ENCODE peak calls at places on chromosomes 7 and 10, in eight cellular contexts. One of them, this sample, is unnamed.
A peak's percentile ranks its signal among the peaks of the same experiment; 100 is the strongest.

GRCh38 chr7:73740771-73741170 is 2.2 kb upstream of the ABHD11 start:
- DNase-seq in kidney: no peak
- DNase-seq in astrocyte: no peak
- DNase-seq in pancreas: no peak
- DNase-seq in thoracic aorta: no peak
- DNase-seq in A549: no peak
- DNase-seq in fibroblast of lung: no peak
- DNase-seq in cardiac muscle cell: no peak
- DNase-seq in this sample: no peak

GRCh38 chr7:39504963-39505362 is 61.2 kb upstream of the YAE1 start:
- DNase-seq in kidney: no peak
- DNase-seq in astrocyte: peak; percentile 54
- DNase-seq in pancreas: no peak
- DNase-seq in thoracic aorta: no peak
- DNase-seq in A549: peak; percentile 52
- DNase-seq in fibroblast of lung: peak; percentile 66
- DNase-seq in cardiac muscle cell: no peak
- DNase-seq in this sample: no peak

GRCh38 chr7:133582766-133583523 is 330.1 kb downstream of the EXOC4 start:
- DNase-seq in kidney: no peak
- DNase-seq in astrocyte: peak; percentile 84
- DNase-seq in pancreas: no peak
- DNase-seq in thoracic aorta: no peak
- DNase-seq in A549: no peak
- DNase-seq in fibroblast of lung: peak; percentile 85
- DNase-seq in cardiac muscle cell: no peak
- DNase-seq in this sample: no peak

GRCh38 chr10:124637091-124637700 is 107.0 kb downstream of the FAM53B start:
- DNase-seq in kidney: peak; percentile 56
- DNase-seq in astrocyte: no peak
- DNase-seq in pancreas: peak; percentile 64
- DNase-seq in thoracic aorta: no peak
- DNase-seq in A549: no peak
- DNase-seq in fibroblast of lung: no peak
- DNase-seq in cardiac muscle cell: no peak
- DNase-seq in this sample: no peak

GRCh38 chr10:124468624-124469023 is 7.0 kb downstream of the LHPP start:
- DNase-seq in kidney: no peak
- DNase-seq in astrocyte: no peak
- DNase-seq in pancreas: no peak
- DNase-seq in thoracic aorta: no peak
- DNase-seq in A549: no peak
- DNase-seq in fibroblast of lung: no peak
- DNase-seq in cardiac muscle cell: no peak
- DNase-seq in this sample: no peak

GRCh38 chr10:131954356-131954965 is 27.3 kb downstream of the BNIP3 start:
- DNase-seq in kidney: no peak
- DNase-seq in astrocyte: no peak
- DNase-seq in pancreas: peak; percentile 35
- DNase-seq in thoracic aorta: no peak
- DNase-seq in A549: no peak
- DNase-seq in fibroblast of lung: no peak
- DNase-seq in cardiac muscle cell: no peak
- DNase-seq in this sample: no peak

GRCh38 chr10:95273393-95274312 is 17.1 kb downstream of the PDLIM1 start:
- DNase-seq in kidney: no peak
- DNase-seq in astrocyte: peak; percentile 81
- DNase-seq in pancreas: no peak
- DNase-seq in thoracic aorta: no peak
- DNase-seq in A549: peak; percentile 81
- DNase-seq in fibroblast of lung: peak; percentile 85
- DNase-seq in cardiac muscle cell: no peak
- DNase-seq in this sample: no peak

GRCh38 chr7:149724661-149725425 is 48.5 kb downstream of the ZNF467 start:
- DNase-seq in kidney: peak; percentile 55
- DNase-seq in astrocyte: no peak
- DNase-seq in pancreas: peak; percentile 69
- DNase-seq in thoracic aorta: no peak
- DNase-seq in A549: no peak
- DNase-seq in fibroblast of lung: no peak
- DNase-seq in cardiac muscle cell: no peak
- DNase-seq in this sample: no peak

GRCh38 chr7:97971120-97971989 is 18.6 kb downstream of the OCM2 start:
- DNase-seq in kidney: no peak
- DNase-seq in astrocyte: peak; percentile 19
- DNase-seq in pancreas: no peak
- DNase-seq in thoracic aorta: no peak
- DNase-seq in A549: peak; percentile 57
- DNase-seq in fibroblast of lung: peak; percentile 39
- DNase-seq in cardiac muscle cell: peak; percentile 23
- DNase-seq in this sample: no peak

GRCh38 chr10:93598157-93598556 is 2.9 kb downstream of the RBP4 start:
- DNase-seq in kidney: no peak
- DNase-seq in astrocyte: no peak
- DNase-seq in pancreas: no peak
- DNase-seq in thoracic aorta: no peak
- DNase-seq in A549: no peak
- DNase-seq in fibroblast of lung: no peak
- DNase-seq in cardiac muscle cell: no peak
- DNase-seq in this sample: no peak

GRCh38 chr10:93595378-93596288 is 5.4 kb downstream of the RBP4 start:
- DNase-seq in kidney: no peak
- DNase-seq in astrocyte: no peak
- DNase-seq in pancreas: no peak
- DNase-seq in thoracic aorta: no peak
- DNase-seq in A549: no peak
- DNase-seq in fibroblast of lung: no peak
- DNase-seq in cardiac muscle cell: no peak
- DNase-seq in this sample: no peak

GRCh38 chr10:93596539-93596938 is 4.5 kb downstream of the RBP4 start:
- DNase-seq in kidney: no peak
- DNase-seq in astrocyte: no peak
- DNase-seq in pancreas: no peak
- DNase-seq in thoracic aorta: no peak
- DNase-seq in A549: peak; percentile 12
- DNase-seq in fibroblast of lung: no peak
- DNase-seq in cardiac muscle cell: no peak
- DNase-seq in this sample: no peak

GRCh38 chr10:93599335-93599734 is 1.7 kb downstream of the RBP4 start:
- DNase-seq in kidney: no peak
- DNase-seq in astrocyte: no peak
- DNase-seq in pancreas: no peak
- DNase-seq in thoracic aorta: no peak
- DNase-seq in A549: no peak
- DNase-seq in fibroblast of lung: no peak
- DNase-seq in cardiac muscle cell: no peak
- DNase-seq in this sample: no peak

DNA sequence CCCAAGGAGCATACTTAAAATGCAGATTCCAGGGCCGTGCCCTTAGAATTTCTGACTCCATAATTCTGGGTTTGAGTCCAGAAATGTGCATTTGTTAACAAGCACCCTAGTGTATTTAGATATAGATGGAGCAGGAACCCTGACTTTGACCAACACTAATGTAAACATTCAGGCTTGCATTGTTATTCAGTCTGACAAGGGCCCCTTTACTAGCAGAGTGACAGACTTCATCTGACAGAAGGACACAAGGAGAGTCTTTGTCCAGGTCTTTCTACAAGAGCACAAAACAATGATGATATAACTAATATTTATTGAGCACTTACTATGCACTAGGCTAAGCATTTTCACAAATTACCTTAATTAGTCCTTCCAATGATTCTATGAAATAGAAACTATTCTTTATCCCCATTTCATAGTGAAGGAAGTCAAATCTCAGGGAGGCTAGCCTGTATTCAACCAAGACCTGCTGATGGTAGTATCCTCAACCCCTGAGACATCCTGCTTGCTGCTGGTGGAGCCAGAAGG is 3.9 kb downstream of the RBP4 start:
- DNase-seq in kidney: no peak
- DNase-seq in astrocyte: no peak
- DNase-seq in pancreas: no peak
- DNase-seq in thoracic aorta: no peak
- DNase-seq in A549: no peak
- DNase-seq in fibroblast of lung: no peak
- DNase-seq in cardiac muscle cell: no peak
- DNase-seq in this sample: no peak
- H3K4me1 ChIP-seq in kidney: no peaks in the 10 kb centered on the region
- H3K4me1 ChIP-seq in astrocyte: peaks cover 5% of the 10 kb centered on the region
- H3K4me1 ChIP-seq in pancreas: no peaks in the 10 kb centered on the region
- H3K4me1 ChIP-seq in thoracic aorta: peaks cover 6% of the 10 kb centered on the region
- H3K4me1 ChIP-seq in A549: peaks cover 7% of the 10 kb centered on the region
- H3K4me1 ChIP-seq in fibroblast of lung: no peaks in the 10 kb centered on the region
- H3K4me1 ChIP-seq in cardiac muscle cell: no peaks in the 10 kb centered on the region
- H3K4me1 ChIP-seq in this sample: peaks cover 15% of the 10 kb centered on the region

DNA sequence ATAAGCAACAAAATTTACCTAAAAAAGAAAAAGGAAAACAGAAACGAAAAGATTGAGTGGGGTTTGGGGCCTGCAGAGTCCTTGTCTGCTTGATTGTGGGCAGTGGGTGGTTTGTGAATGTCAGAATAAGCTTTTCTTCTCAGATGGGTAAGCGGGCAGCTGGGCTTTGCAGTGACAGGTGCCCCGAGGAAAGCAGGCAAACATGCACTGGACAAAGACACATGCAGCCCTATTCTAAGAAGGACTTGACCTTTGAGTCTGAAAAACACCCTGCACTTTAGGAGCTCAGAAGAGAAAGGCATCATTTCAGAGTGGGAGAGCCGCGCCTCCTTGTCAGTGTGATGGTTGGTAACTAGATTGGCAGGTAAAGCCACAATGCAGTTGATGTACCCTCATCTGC is 562.7 kb downstream of the PTPRN2 start:
- DNase-seq in kidney: no peak
- DNase-seq in astrocyte: no peak
- DNase-seq in pancreas: no peak
- DNase-seq in thoracic aorta: no peak
- DNase-seq in A549: no peak
- DNase-seq in fibroblast of lung: no peak
- DNase-seq in cardiac muscle cell: no peak
- DNase-seq in this sample: peak; percentile 5
- H3K9me3 ChIP-seq in kidney: no peaks in the 10 kb centered on the region
- H3K9me3 ChIP-seq in astrocyte: peaks cover 2% of the 10 kb centered on the region
- H3K9me3 ChIP-seq in pancreas: no peaks in the 10 kb centered on the region
- H3K9me3 ChIP-seq in thoracic aorta: no peaks in the 10 kb centered on the region
- H3K9me3 ChIP-seq in A549: no peaks in the 10 kb centered on the region
- H3K9me3 ChIP-seq in fibroblast of lung: no peaks in the 10 kb centered on the region
- H3K9me3 ChIP-seq in cardiac muscle cell: no peaks in the 10 kb centered on the region
- H3K9me3 ChIP-seq in this sample: no peaks in the 10 kb centered on the region

GRCh38 chr7:37354661-37355131 is 94.0 kb downstream of the ELMO1 start:
- DNase-seq in kidney: peak; percentile 76
- DNase-seq in astrocyte: peak; percentile 8
- DNase-seq in pancreas: no peak
- DNase-seq in thoracic aorta: peak; percentile 57
- DNase-seq in A549: no peak
- DNase-seq in fibroblast of lung: peak; percentile 11
- DNase-seq in cardiac muscle cell: peak; percentile 30
- DNase-seq in this sample: no peak

GRCh38 chr7:37353949-37354660 is 94.6 kb downstream of the ELMO1 start:
- DNase-seq in kidney: no peak
- DNase-seq in astrocyte: no peak
- DNase-seq in pancreas: no peak
- DNase-seq in thoracic aorta: no peak
- DNase-seq in A549: no peak
- DNase-seq in fibroblast of lung: no peak
- DNase-seq in cardiac muscle cell: peak; percentile 29
- DNase-seq in this sample: no peak

GRCh38 chr7:37349979-37350590 is 98.6 kb downstream of the ELMO1 start:
- DNase-seq in kidney: no peak
- DNase-seq in astrocyte: no peak
- DNase-seq in pancreas: no peak
- DNase-seq in thoracic aorta: no peak
- DNase-seq in A549: no peak
- DNase-seq in fibroblast of lung: no peak
- DNase-seq in cardiac muscle cell: no peak
- DNase-seq in this sample: no peak

GRCh38 chr7:37352251-37352650 is 96.4 kb downstream of the ELMO1 start:
- DNase-seq in kidney: no peak
- DNase-seq in astrocyte: no peak
- DNase-seq in pancreas: no peak
- DNase-seq in thoracic aorta: no peak
- DNase-seq in A549: no peak
- DNase-seq in fibroblast of lung: no peak
- DNase-seq in cardiac muscle cell: no peak
- DNase-seq in this sample: no peak

GRCh38 chr7:37352974-37353948 is 95.4 kb downstream of the ELMO1 start:
- DNase-seq in kidney: no peak
- DNase-seq in astrocyte: no peak
- DNase-seq in pancreas: no peak
- DNase-seq in thoracic aorta: no peak
- DNase-seq in A549: peak; percentile 9
- DNase-seq in fibroblast of lung: no peak
- DNase-seq in cardiac muscle cell: no peak
- DNase-seq in this sample: no peak
- H3K4me1 ChIP-seq in kidney: peaks cover 5% of the 10 kb centered on the region
- H3K4me1 ChIP-seq in astrocyte: no peaks in the 10 kb centered on the region
- H3K4me1 ChIP-seq in pancreas: no peaks in the 10 kb centered on the region
- H3K4me1 ChIP-seq in thoracic aorta: peaks cover 30% of the 10 kb centered on the region
- H3K4me1 ChIP-seq in A549: peaks cover 8% of the 10 kb centered on the region
- H3K4me1 ChIP-seq in fibroblast of lung: no peaks in the 10 kb centered on the region
- H3K4me1 ChIP-seq in cardiac muscle cell: peaks cover 43% of the 10 kb centered on the region
- H3K4me1 ChIP-seq in this sample: no peaks in the 10 kb centered on the region

GRCh38 chr7:158186406-158186805 is 401.2 kb downstream of the PTPRN2 start:
- DNase-seq in kidney: no peak
- DNase-seq in astrocyte: no peak
- DNase-seq in pancreas: no peak
- DNase-seq in thoracic aorta: no peak
- DNase-seq in A549: no peak
- DNase-seq in fibroblast of lung: no peak
- DNase-seq in cardiac muscle cell: no peak
- DNase-seq in this sample: no peak

GRCh38 chr7:158191671-158192070 is 396.0 kb downstream of the PTPRN2 start:
- DNase-seq in kidney: no peak
- DNase-seq in astrocyte: no peak
- DNase-seq in pancreas: no peak
- DNase-seq in thoracic aorta: no peak
- DNase-seq in A549: no peak
- DNase-seq in fibroblast of lung: no peak
- DNase-seq in cardiac muscle cell: no peak
- DNase-seq in this sample: no peak

GRCh38 chr7:158190756-158191155 is 396.9 kb downstream of the PTPRN2 start:
- DNase-seq in kidney: peak; percentile 43
- DNase-seq in astrocyte: no peak
- DNase-seq in pancreas: no peak
- DNase-seq in thoracic aorta: no peak
- DNase-seq in A549: no peak
- DNase-seq in fibroblast of lung: no peak
- DNase-seq in cardiac muscle cell: no peak
- DNase-seq in this sample: no peak

GRCh38 chr7:158187055-158187770 is 400.4 kb downstream of the PTPRN2 start:
- DNase-seq in kidney: no peak
- DNase-seq in astrocyte: peak; percentile 51
- DNase-seq in pancreas: no peak
- DNase-seq in thoracic aorta: no peak
- DNase-seq in A549: no peak
- DNase-seq in fibroblast of lung: peak; percentile 61
- DNase-seq in cardiac muscle cell: no peak
- DNase-seq in this sample: no peak

DNA sequence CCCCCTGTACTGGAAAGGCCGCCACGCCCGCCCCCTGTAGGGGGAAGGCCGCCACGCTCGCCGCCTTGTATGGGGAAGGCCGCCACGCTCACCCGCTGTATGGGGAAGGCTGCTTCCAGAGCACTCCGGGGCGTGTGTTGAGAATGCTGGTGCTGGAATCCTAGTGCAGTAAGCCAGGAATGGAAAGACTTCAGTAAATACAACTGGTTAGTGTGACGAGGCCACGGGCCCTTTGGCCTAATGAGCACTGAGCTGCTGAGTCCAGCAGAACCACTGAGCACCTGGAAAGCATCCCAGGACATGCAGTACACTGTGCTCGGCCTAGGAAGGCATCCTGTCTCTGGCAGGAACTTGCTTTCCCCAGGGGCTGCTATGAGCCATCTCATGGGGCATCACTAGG is 398.9 kb downstream of the PTPRN2 start:
- DNase-seq in kidney: no peak
- DNase-seq in astrocyte: no peak
- DNase-seq in pancreas: no peak
- DNase-seq in thoracic aorta: no peak
- DNase-seq in A549: no peak
- DNase-seq in fibroblast of lung: no peak
- DNase-seq in cardiac muscle cell: no peak
- DNase-seq in this sample: no peak
- H3K9me3 ChIP-seq in kidney: no peaks in the 10 kb centered on the region
- H3K9me3 ChIP-seq in astrocyte: peaks cover 7% of the 10 kb centered on the region
- H3K9me3 ChIP-seq in pancreas: no peaks in the 10 kb centered on the region
- H3K9me3 ChIP-seq in thoracic aorta: no peaks in the 10 kb centered on the region
- H3K9me3 ChIP-seq in A549: no peaks in the 10 kb centered on the region
- H3K9me3 ChIP-seq in fibroblast of lung: no peaks in the 10 kb centered on the region
- H3K9me3 ChIP-seq in cardiac muscle cell: no peaks in the 10 kb centered on the region
- H3K9me3 ChIP-seq in this sample: no peaks in the 10 kb centered on the region